ENCODE peak calls at places on chromosomes 13 and 19, in four cellular contexts. Z is left lung; L is dorsolateral prefrontal cortex; A is CD8-positive, alpha-beta T cell. Q is an unnamed sample.

GRCh38 chr19:3121821-3122511 is 13.9 kb upstream of the GNA15 start:
- DNase-seq in L (no peak), A (no peak), Z (peak), Q (no peak)

GRCh38 chr13:113559901-113560644 is 24.5 kb upstream of the TFDP1 start:
- DNase-seq in Z (peak), A (no peak), L (no peak), Q (no peak)

GRCh38 chr19:15464394-15465385 is at the start of gene RASAL3:
- DNase-seq in Z (peak), A (peak), L (no peak), Q (no peak)

GRCh38 chr13:73054712-73055111 is 4.1 kb upstream of the KLF5 start:
- DNase-seq in L (no peak), A (no peak), Z (no peak), Q (no peak)

GRCh38 chr13:50682002-50682401 is 161.5 kb downstream of the DLEU7 start:
- DNase-seq in Z (no peak), A (no peak), L (no peak), Q (no peak)

GRCh38 chr19:11921852-11922495 is 2.9 kb upstream of the ZNF700 start:
- DNase-seq in L (no peak), Z (no peak), A (no peak), Q (no peak)

GRCh38 chr19:38977445-38978314 is 2.1 kb upstream of the FBXO17 start:
- DNase-seq in L (peak), A (no peak), Z (no peak), Q (no peak)

GRCh38 chr19:5006821-5007220 is 37.9 kb downstream of the KDM4B start:
- DNase-seq in A (no peak), L (no peak), Z (peak), Q (no peak)

GRCh38 chr19:47414469-47414868 is 4.9 kb downstream of the MEIS3 start:
- DNase-seq in Z (no peak), A (no peak), L (peak), Q (no peak)

GRCh38 chr19:5122121-5122400 is 153.1 kb downstream of the KDM4B start:
- DNase-seq in Z (no peak), A (no peak), L (no peak), Q (no peak)

GRCh38 chr19:13212759-13213330 is 62.6 kb downstream of the IER2 start:
- DNase-seq in L (no peak), A (peak), Z (peak), Q (no peak)

GRCh38 chr19:50878851-50879250 is 5.6 kb downstream of the KLK2 start:
- DNase-seq in A (no peak), L (no peak), Z (no peak), Q (no peak)

GRCh38 chr19:40798223-40798996 is 581 bp upstream of the EGLN2 start:
- DNase-seq in A (peak), Z (peak), L (peak), Q (peak)
- TF ChIP-seq CTCF in A (peak), Z (no peak), L (peak), Q (peak)

GRCh38 chr13:44906230-44906629 is 83.0 kb downstream of the NUFIP1 start:
- DNase-seq in Z (no peak), A (no peak), L (no peak), Q (no peak)

GRCh38 chr13:44904982-44905381 is 84.3 kb downstream of the NUFIP1 start:
- DNase-seq in Z (no peak), A (no peak), L (no peak), Q (peak)

GRCh38 chr13:44903596-44903995 is 85.7 kb downstream of the NUFIP1 start:
- DNase-seq in A (no peak), Z (no peak), L (peak), Q (peak)

GRCh38 chr13:44899967-44900366 is 89.3 kb downstream of the NUFIP1 start:
- DNase-seq in L (no peak), A (no peak), Z (no peak), Q (no peak)

DNA sequence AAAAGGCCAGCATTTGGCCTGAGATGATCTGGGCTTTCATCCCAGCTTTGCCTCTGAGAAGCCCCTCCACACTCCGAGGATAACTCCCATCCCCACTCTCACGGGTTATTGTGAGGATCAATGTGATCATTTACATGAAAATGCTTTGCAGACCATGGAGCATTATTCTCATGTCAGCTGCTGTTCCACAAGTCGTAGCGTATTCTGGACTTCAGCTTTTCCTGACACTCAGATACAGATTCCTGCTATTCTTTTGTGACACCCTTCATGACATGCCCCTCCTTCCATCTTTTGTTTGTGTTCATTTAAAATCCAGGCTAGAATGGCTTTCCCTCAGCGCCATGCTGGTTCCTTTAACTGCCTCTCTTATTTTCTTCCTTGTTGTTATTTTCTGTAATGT is 86.5 kb downstream of the NUFIP1 start:
- DNase-seq in L (no peak), Z (no peak), A (no peak), Q (no peak)
- H3K27ac ChIP-seq in L (no peak), Z (no peak), A (no peak), Q (peak)

GRCh38 chr13:32910530-32910929 is 105.7 kb upstream of the KL start:
- DNase-seq in A (no peak), L (no peak), Z (no peak), Q (no peak)

GRCh38 chr13:32917504-32917903 is 98.7 kb upstream of the KL start:
- DNase-seq in A (no peak), Z (no peak), L (no peak), Q (no peak)

GRCh38 chr13:32911506-32911905 is 104.7 kb upstream of the KL start:
- DNase-seq in Z (no peak), L (no peak), A (no peak), Q (no peak)

GRCh38 chr13:32914686-32915085 is 101.5 kb upstream of the KL start:
- DNase-seq in Z (no peak), A (no peak), L (no peak), Q (no peak)
- TF ChIP-seq CTCF in Z (no peak), A (no peak), L (no peak), Q (no peak)

GRCh38 chr19:29945017-29945416 is 3.0 kb downstream of the URI1 start:
- DNase-seq in Z (no peak), L (no peak), A (no peak), Q (no peak)
- H3K27ac ChIP-seq in Z (no peak), L (peak), A (no peak), Q (no peak)

GRCh38 chr13:40200273-40200978 is 466.0 kb downstream of the FOXO1 start:
- DNase-seq in L (no peak), Z (no peak), A (no peak), Q (no peak)
- TF ChIP-seq CTCF in L (no peak), Z (no peak), A (no peak), Q (no peak)

Q was measured in thoracic aorta.